ENCODE peak calls at places on chromosome 15, in seven cellular contexts. Y is adrenal gland, V is tibial artery, Z is fibroblast of pulmonary artery, L is left ventricle myocardium inferior, B is HepG2, M is cardiac fibroblast. K is an unnamed sample.

GRCh38 chr15:57703387-57703786 is 3.1 kb upstream of the POLR2M start:
- DNase-seq in Z (no peak), M (no peak), V (no peak), Y (no peak), L (no peak), B (no peak), K (peak)

GRCh38 chr15:70272565-70273355 is 175.0 kb upstream of the TLE3 start:
- DNase-seq in V (peak), L (no peak), B (no peak), Y (no peak), M (no peak), Z (no peak), K (no peak)

GRCh38 chr15:45795487-45796069 is 160.7 kb downstream of the SQOR start:
- DNase-seq in V (no peak), M (peak), Y (no peak), Z (peak), B (peak), L (no peak), K (peak)

GRCh38 chr15:100026041-100026440 is 292.8 kb upstream of the LYSMD4 start:
- DNase-seq in Z (no peak), M (no peak), B (no peak), V (no peak), Y (no peak), L (no peak), K (no peak)

GRCh38 chr15:85414495-85414894 is 34.1 kb downstream of the AKAP13 start:
- DNase-seq in Z (peak), Y (no peak), M (peak), V (no peak), B (no peak), L (no peak), K (peak)

GRCh38 chr15:74752486-74753395 is 4.1 kb downstream of the CYP1A2 start:
- DNase-seq in B (no peak), L (no peak), Y (no peak), V (no peak), Z (peak), M (peak), K (no peak)

GRCh38 chr15:61946778-61947177 is 113.5 kb downstream of the VPS13C start:
- DNase-seq in L (no peak), Z (peak), M (peak), V (no peak), Y (no peak), B (no peak), K (no peak)

GRCh38 chr15:39953521-39953920 is 19.6 kb downstream of the EIF2AK4 start:
- DNase-seq in B (no peak), L (no peak), Y (no peak), V (no peak), M (no peak), Z (no peak), K (no peak)

GRCh38 chr15:60583946-60584345 is 105.0 kb upstream of the ICE2 start:
- DNase-seq in Z (no peak), M (no peak), V (no peak), Y (no peak), L (no peak), B (peak), K (no peak)

GRCh38 chr15:41511331-41512077 is 2.1 kb downstream of the LTK start:
- DNase-seq in V (no peak), L (no peak), Z (no peak), M (no peak), B (no peak), Y (no peak), K (no peak)

GRCh38 chr15:63510548-63510940 is 6.2 kb downstream of the USP3 start:
- DNase-seq in L (no peak), Z (no peak), B (no peak), Y (no peak), M (no peak), V (no peak), K (no peak)
- TF ChIP-seq CTCF in L (no peak), Z (no peak), B (no peak), Y (no peak), M (no peak), V (no peak), K (no peak)

DNA sequence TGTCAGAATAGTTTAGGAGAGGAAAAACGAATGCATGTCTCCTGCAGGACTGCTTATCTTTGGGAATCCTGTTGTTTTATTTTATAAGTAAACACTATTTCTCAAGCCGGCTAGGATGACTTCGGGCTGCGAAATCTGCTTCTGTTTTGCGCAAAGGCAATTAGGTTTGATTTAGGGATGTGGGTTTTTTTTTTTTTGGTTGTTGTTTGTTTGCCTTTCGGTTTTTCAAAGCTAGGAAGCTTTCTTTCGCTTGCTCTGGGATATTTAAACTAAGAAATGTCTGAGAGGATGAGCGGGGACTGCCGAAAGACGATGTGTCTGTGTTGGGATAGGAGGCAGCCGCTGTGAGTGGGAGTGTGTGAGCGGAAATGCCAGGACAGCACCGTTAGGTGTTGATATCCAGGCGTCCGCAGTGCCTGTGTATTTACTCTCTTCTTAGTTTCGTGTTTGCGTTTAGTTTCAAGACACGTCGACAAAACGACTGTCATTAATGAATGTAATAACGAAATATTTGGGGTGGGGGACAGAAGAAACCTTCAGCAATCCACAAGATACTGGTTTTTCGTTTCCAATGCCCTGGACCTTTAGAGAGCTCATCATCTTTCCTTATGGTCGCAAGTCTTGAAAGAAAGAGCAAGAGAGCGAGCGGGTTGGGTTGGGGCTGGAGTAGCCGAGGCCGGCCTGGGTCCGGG is 620 bp downstream of the ISL2 start:
- DNase-seq in L (no peak), Z (peak), M (peak), B (peak), Y (no peak), V (no peak), K (peak)
- H3K4me3 ChIP-seq in L (peak), Z (peak), M (no peak), B (peak), Y (no peak), V (no peak), K (peak)

GRCh38 chr15:98174286-98174685 is 213.8 kb downstream of the ARRDC4 start:
- DNase-seq in V (no peak), M (no peak), B (no peak), Y (no peak), L (no peak), Z (no peak), K (no peak)
- TF ChIP-seq CTCF in V (no peak), M (no peak), B (peak), Y (no peak), L (no peak), Z (no peak), K (no peak)

DNA sequence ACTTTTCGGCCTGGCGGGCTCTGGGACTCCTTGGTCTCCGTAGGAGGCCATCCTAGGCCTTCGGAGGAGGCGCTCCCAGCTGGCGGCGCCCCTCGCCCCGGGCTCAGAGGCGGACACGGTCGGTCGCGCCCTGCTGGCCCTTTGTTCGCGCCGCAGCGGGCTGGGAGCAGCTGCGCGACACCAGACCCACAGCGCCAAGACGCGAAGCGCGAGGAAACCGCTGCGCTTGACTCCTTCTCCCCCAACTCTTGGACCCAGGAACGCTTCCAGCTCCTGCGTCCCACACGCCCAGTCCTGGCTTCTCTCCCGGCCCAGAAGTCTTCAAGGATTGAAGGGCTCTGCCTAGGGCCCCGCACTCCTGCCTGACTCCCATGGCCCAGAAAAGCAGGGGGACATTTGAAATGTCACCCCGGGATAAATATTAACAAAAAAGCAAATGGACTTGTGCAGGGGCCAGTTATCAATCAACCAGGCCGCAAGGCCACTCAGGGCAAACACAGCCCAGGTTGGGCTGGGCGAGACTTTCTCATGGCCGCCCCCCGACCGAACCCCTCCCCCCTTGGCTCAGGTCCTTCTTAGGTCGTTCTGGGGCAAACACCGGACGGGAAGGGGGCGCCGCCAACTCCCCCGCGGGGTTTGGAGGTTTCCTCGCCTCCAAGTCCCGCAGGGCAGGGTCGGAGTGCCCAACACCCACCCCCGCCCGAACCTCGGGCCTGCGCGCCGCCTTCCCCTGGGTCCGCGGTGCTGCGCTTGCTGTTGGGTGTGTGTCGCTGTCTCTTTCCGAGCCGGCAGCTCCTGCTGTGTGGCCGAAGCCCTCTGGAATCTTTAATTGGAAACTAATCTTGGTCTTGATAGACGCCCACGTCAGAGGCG is 5.1 kb downstream of the ONECUT1 start:
- DNase-seq in Z (no peak), B (peak), L (no peak), M (no peak), V (no peak), Y (no peak), K (no peak)
- H3K4me3 ChIP-seq in Z (no peak), B (peak), L (no peak), M (no peak), V (no peak), Y (no peak), K (no peak)